ENCODE peak calls at places on chromosomes 3 and 15, in nine cellular contexts. O is A549, L is right lobe of liver, U is tibial artery, M is GM12878, B is tibial nerve, N is Peyer's patch, G is cardiac muscle cell, H is esophagus squamous epithelium. V is an unnamed sample.
A peak's percentile ranks its signal among the peaks of the same experiment; 100 is the strongest.

GRCh38 chr3:49371946-49372345 is 13.8 kb upstream of the GPX1 start:
- DNase-seq in O (no peak), L (no peak), U (no peak), M (no peak), B (no peak), N (no peak), G (no peak), H (no peak), V (no peak)

GRCh38 chr15:72037321-72037720 is 80.6 kb downstream of the MYO9A start:
- DNase-seq in O (no peak), L (no peak), U (no peak), M (no peak), B (no peak), N (no peak), G (no peak), H (no peak), V (no peak)

GRCh38 chr15:68205558-68205944 is 419 bp upstream of the CALML4 start:
- DNase-seq in O (no peak), L (no peak), U (no peak), M (no peak), B (no peak), N (no peak), G (no peak), H (no peak), V (no peak)

GRCh38 chr3:17740703-17741102 is 1.7 kb downstream of the TBC1D5 start:
- DNase-seq in O (peak; percentile 66), L (no peak), U (no peak), M (no peak), B (no peak), N (no peak), G (peak; percentile 12), H (no peak), V (peak; percentile 68)

GRCh38 chr3:20406621-20407020 is 220.6 kb upstream of the SGO1 start:
- DNase-seq in O (no peak), L (no peak), U (no peak), M (no peak), B (no peak), N (no peak), G (no peak), H (no peak), V (peak; percentile 12)

GRCh38 chr15:72098076-72098475 is 19.9 kb downstream of the MYO9A start:
- DNase-seq in O (no peak), L (no peak), U (no peak), M (no peak), B (no peak), N (no peak), G (no peak), H (no peak), V (no peak)

GRCh38 chr15:57861039-57861638 is 154.6 kb downstream of the POLR2M start:
- DNase-seq in O (peak; percentile 28), L (no peak), U (no peak), M (peak; percentile 8), B (no peak), N (peak; percentile 61), G (peak; percentile 71), H (no peak), V (peak; percentile 73)

GRCh38 chr3:178289544-178290160 is 246.6 kb upstream of the KCNMB2 start:
- DNase-seq in O (no peak), L (no peak), U (peak; percentile 32), M (no peak), B (no peak), N (no peak), G (no peak), H (no peak), V (no peak)

GRCh38 chr15:51965691-51966090 is 5.9 kb downstream of the LEO1 start:
- DNase-seq in O (no peak), L (no peak), U (no peak), M (no peak), B (no peak), N (no peak), G (no peak), H (no peak), V (no peak)

GRCh38 chr15:62436235-62436634 is 271.1 kb upstream of the C2CD4B start:
- DNase-seq in O (no peak), L (no peak), U (no peak), M (no peak), B (no peak), N (no peak), G (no peak), H (no peak), V (no peak)

GRCh38 chr3:2485027-2485375 is 386.3 kb downstream of the CNTN4 start:
- DNase-seq in O (no peak), L (no peak), U (no peak), M (no peak), B (no peak), N (no peak), G (no peak), H (no peak), V (no peak)

GRCh38 chr3:125374501-125374995 is 577 bp downstream of the ZNF148 start:
- DNase-seq in O (peak; percentile 38), L (peak; percentile 56), U (peak; percentile 23), M (no peak), B (no peak), N (peak; percentile 59), G (peak; percentile 69), H (no peak), V (peak; percentile 64)

DNA sequence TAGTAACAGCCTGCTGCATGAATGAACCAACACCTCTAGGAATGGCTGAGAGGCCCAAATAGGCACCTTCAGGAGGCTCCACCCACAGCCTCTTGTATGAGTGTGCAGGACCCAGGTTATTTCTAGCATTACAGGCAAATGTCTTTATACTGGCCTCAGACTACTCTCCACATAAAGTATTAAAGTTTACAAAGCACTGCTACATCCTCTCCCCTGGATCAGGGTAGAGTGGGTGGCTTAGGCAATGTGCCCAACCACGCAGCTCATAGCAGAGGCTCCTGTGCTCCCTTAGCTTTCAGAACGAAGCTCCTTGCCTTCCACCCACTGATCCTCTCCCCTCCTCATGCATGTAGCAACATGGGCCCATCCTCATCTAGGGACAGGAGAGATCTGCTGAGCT is 16.3 kb downstream of the TMEM43 start:
- DNase-seq in O (no peak), L (no peak), U (no peak), M (no peak), B (no peak), N (no peak), G (no peak), H (no peak), V (no peak)
- H3K4me1 ChIP-seq in O (peaks cover 39% of the 10 kb centered on the region), L (peaks cover 73% of the 10 kb centered on the region), U (no peaks in the 10 kb centered on the region), M (peaks cover 16% of the 10 kb centered on the region), B (peaks cover 67% of the 10 kb centered on the region), N (peaks cover 42% of the 10 kb centered on the region), G (peaks cover 33% of the 10 kb centered on the region), H (peaks cover 18% of the 10 kb centered on the region), V (peaks cover 22% of the 10 kb centered on the region)

GRCh38 chr15:74782596-74783071 is 754 bp downstream of the CSK start:
- DNase-seq in O (no peak), L (no peak), U (no peak), M (no peak), B (no peak), N (no peak), G (peak; percentile 24), H (no peak), V (no peak)
- H3K4me1 ChIP-seq in O (peaks cover 22% of the 10 kb centered on the region), L (peaks cover 67% of the 10 kb centered on the region), U (peaks cover 4% of the 10 kb centered on the region), M (peaks cover 55% of the 10 kb centered on the region), B (peaks cover 74% of the 10 kb centered on the region), N (peaks cover 89% of the 10 kb centered on the region), G (peaks cover 45% of the 10 kb centered on the region), H (peaks cover 57% of the 10 kb centered on the region), V (peaks cover 47% of the 10 kb centered on the region)

GRCh38 chr3:141401584-141402475 is 33.5 kb downstream of the ZBTB38 start:
- DNase-seq in O (peak; percentile 50), L (peak; percentile 59), U (peak; percentile 38), M (no peak), B (no peak), N (peak; percentile 71), G (peak; percentile 66), H (no peak), V (peak; percentile 73)

GRCh38 chr3:141402476-141403171 is 34.3 kb downstream of the ZBTB38 start:
- DNase-seq in O (peak; percentile 45), L (peak; percentile 74), U (peak; percentile 69), M (no peak), B (peak; percentile 54), N (peak; percentile 81), G (peak; percentile 76), H (no peak), V (peak; percentile 70)

GRCh38 chr3:141405025-141405424 is 36.7 kb downstream of the ZBTB38 start:
- DNase-seq in O (no peak), L (no peak), U (no peak), M (no peak), B (no peak), N (no peak), G (no peak), H (no peak), V (no peak)

GRCh38 chr3:141405581-141405980 is 37.3 kb downstream of the ZBTB38 start:
- DNase-seq in O (no peak), L (no peak), U (no peak), M (no peak), B (no peak), N (no peak), G (no peak), H (no peak), V (no peak)

GRCh38 chr3:141403576-141403975 is 35.3 kb downstream of the ZBTB38 start:
- DNase-seq in O (no peak), L (no peak), U (no peak), M (no peak), B (no peak), N (no peak), G (no peak), H (no peak), V (no peak)
- H3K4me1 ChIP-seq in O (peaks cover 92% of the 10 kb centered on the region), L (peaks cover 37% of the 10 kb centered on the region), U (no peaks in the 10 kb centered on the region), M (peaks cover 34% of the 10 kb centered on the region), B (peaks cover 60% of the 10 kb centered on the region), N (peaks cover 27% of the 10 kb centered on the region), G (peaks cover 25% of the 10 kb centered on the region), H (peaks cover 15% of the 10 kb centered on the region), V (peaks cover 25% of the 10 kb centered on the region)

GRCh38 chr3:169633789-169634188 is 29.7 kb downstream of the MECOM start:
- DNase-seq in O (no peak), L (no peak), U (no peak), M (no peak), B (no peak), N (no peak), G (no peak), H (no peak), V (no peak)

GRCh38 chr3:169634618-169635236 is 28.8 kb downstream of the MECOM start:
- DNase-seq in O (no peak), L (no peak), U (no peak), M (no peak), B (no peak), N (peak; percentile 52), G (no peak), H (no peak), V (no peak)

GRCh38 chr3:169640467-169641148 is 22.9 kb downstream of the MECOM start:
- DNase-seq in O (no peak), L (no peak), U (no peak), M (no peak), B (no peak), N (no peak), G (no peak), H (no peak), V (no peak)

GRCh38 chr3:169637731-169638130 is 25.8 kb downstream of the MECOM start:
- DNase-seq in O (no peak), L (no peak), U (no peak), M (no peak), B (no peak), N (no peak), G (no peak), H (no peak), V (no peak)

DNA sequence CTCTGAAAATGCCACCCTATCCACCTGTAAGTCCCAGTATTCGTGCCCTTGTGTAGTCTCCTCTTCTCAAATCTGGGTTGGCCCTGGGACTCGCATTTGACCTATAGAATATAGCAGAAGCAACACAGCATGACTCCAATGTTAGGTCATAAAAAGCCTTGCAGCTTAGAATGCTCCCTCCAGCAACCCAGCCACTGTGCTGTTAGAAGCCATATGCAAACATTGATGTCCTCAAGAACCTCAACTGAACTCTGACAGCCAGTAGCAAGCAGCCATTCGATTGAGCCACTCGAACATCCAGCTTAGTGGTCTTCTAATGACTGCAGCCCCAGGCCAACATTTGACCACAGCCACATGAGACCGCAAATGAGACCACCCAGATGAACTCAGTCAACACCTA is 26.6 kb downstream of the MECOM start:
- DNase-seq in O (no peak), L (no peak), U (no peak), M (no peak), B (no peak), N (no peak), G (no peak), H (no peak), V (no peak)
- H3K4me1 ChIP-seq in O (no peaks in the 10 kb centered on the region), L (no peaks in the 10 kb centered on the region), U (no peaks in the 10 kb centered on the region), M (no peaks in the 10 kb centered on the region), B (peaks cover 27% of the 10 kb centered on the region), N (peaks cover 6% of the 10 kb centered on the region), G (no peaks in the 10 kb centered on the region), H (no peaks in the 10 kb centered on the region), V (peaks cover 4% of the 10 kb centered on the region)